ENCODE peak calls at places on chromosome 6, in six cellular contexts. One of them, this sample, is unnamed.

GRCh38 chr6:161168281-161168891 is 105.5 kb downstream of the AGPAT4 start:
- DNase-seq in Panc1: peak; percentile 89
- DNase-seq in effector memory CD4-positive, alpha-beta T cell: no peak
- DNase-seq in cerebellum: peak; percentile 79
- DNase-seq in T1000: peak; percentile 85
- DNase-seq in CD4-positive, alpha-beta T cell: no peak
- DNase-seq in this sample: peak; percentile 99

GRCh38 chr6:116133453-116133852 is 7.5 kb upstream of the COL10A1 start:
- DNase-seq in Panc1: no peak
- DNase-seq in effector memory CD4-positive, alpha-beta T cell: no peak
- DNase-seq in cerebellum: no peak
- DNase-seq in T1000: no peak
- DNase-seq in CD4-positive, alpha-beta T cell: no peak
- DNase-seq in this sample: no peak

GRCh38 chr6:23663652-23664051 is 462.4 kb upstream of the NRSN1 start:
- DNase-seq in Panc1: no peak
- DNase-seq in effector memory CD4-positive, alpha-beta T cell: no peak
- DNase-seq in cerebellum: no peak
- DNase-seq in T1000: no peak
- DNase-seq in CD4-positive, alpha-beta T cell: no peak
- DNase-seq in this sample: no peak

GRCh38 chr6:19380287-19380686 is 456.9 kb upstream of the ID4 start:
- DNase-seq in Panc1: no peak
- DNase-seq in effector memory CD4-positive, alpha-beta T cell: no peak
- DNase-seq in cerebellum: no peak
- DNase-seq in T1000: no peak
- DNase-seq in CD4-positive, alpha-beta T cell: no peak
- DNase-seq in this sample: no peak

GRCh38 chr6:112886415-112886814 is 539.3 kb downstream of the RFPL4B start:
- DNase-seq in Panc1: no peak
- DNase-seq in effector memory CD4-positive, alpha-beta T cell: no peak
- DNase-seq in cerebellum: no peak
- DNase-seq in T1000: no peak
- DNase-seq in CD4-positive, alpha-beta T cell: no peak
- DNase-seq in this sample: no peak

GRCh38 chr6:63649847-63650265 is 14.3 kb downstream of the PHF3 start:
- DNase-seq in Panc1: no peak
- DNase-seq in effector memory CD4-positive, alpha-beta T cell: no peak
- DNase-seq in cerebellum: no peak
- DNase-seq in T1000: no peak
- DNase-seq in CD4-positive, alpha-beta T cell: no peak
- DNase-seq in this sample: no peak

GRCh38 chr6:34093854-34094430 is 51.9 kb downstream of the GRM4 start:
- DNase-seq in Panc1: no peak
- DNase-seq in effector memory CD4-positive, alpha-beta T cell: no peak
- DNase-seq in cerebellum: no peak
- DNase-seq in T1000: no peak
- DNase-seq in CD4-positive, alpha-beta T cell: no peak
- DNase-seq in this sample: no peak

GRCh38 chr6:30102701-30103629 is 9.9 kb downstream of the TRIM31 start:
- DNase-seq in Panc1: peak; percentile 75
- DNase-seq in effector memory CD4-positive, alpha-beta T cell: peak; percentile 76
- DNase-seq in cerebellum: peak; percentile 73
- DNase-seq in T1000: peak; percentile 73
- DNase-seq in CD4-positive, alpha-beta T cell: peak; percentile 77
- DNase-seq in this sample: peak; percentile 41

GRCh38 chr6:146697921-146698320 is 99.1 kb downstream of the ADGB start:
- DNase-seq in Panc1: no peak
- DNase-seq in effector memory CD4-positive, alpha-beta T cell: no peak
- DNase-seq in cerebellum: no peak
- DNase-seq in T1000: no peak
- DNase-seq in CD4-positive, alpha-beta T cell: no peak
- DNase-seq in this sample: no peak

GRCh38 chr6:125142614-125143013 is 11.0 kb upstream of the TPD52L1 start:
- DNase-seq in Panc1: no peak
- DNase-seq in effector memory CD4-positive, alpha-beta T cell: no peak
- DNase-seq in cerebellum: no peak
- DNase-seq in T1000: no peak
- DNase-seq in CD4-positive, alpha-beta T cell: no peak
- DNase-seq in this sample: no peak

GRCh38 chr6:142377112-142377848 is 75.5 kb downstream of the ADGRG6 start:
- DNase-seq in Panc1: no peak
- DNase-seq in effector memory CD4-positive, alpha-beta T cell: no peak
- DNase-seq in cerebellum: no peak
- DNase-seq in T1000: no peak
- DNase-seq in CD4-positive, alpha-beta T cell: no peak
- DNase-seq in this sample: no peak

GRCh38 chr6:152221806-152222628 is 414.5 kb downstream of the ESR1 start:
- DNase-seq in Panc1: no peak
- DNase-seq in effector memory CD4-positive, alpha-beta T cell: no peak
- DNase-seq in cerebellum: no peak
- DNase-seq in T1000: no peak
- DNase-seq in CD4-positive, alpha-beta T cell: no peak
- DNase-seq in this sample: no peak

GRCh38 chr6:139710578-139710977 is 336.1 kb upstream of the CITED2 start:
- DNase-seq in Panc1: no peak
- DNase-seq in effector memory CD4-positive, alpha-beta T cell: no peak
- DNase-seq in cerebellum: no peak
- DNase-seq in T1000: no peak
- DNase-seq in CD4-positive, alpha-beta T cell: no peak
- DNase-seq in this sample: no peak

GRCh38 chr6:22152871-22153270 is 144.0 kb downstream of the PRL start:
- DNase-seq in Panc1: no peak
- DNase-seq in effector memory CD4-positive, alpha-beta T cell: no peak
- DNase-seq in cerebellum: no peak
- DNase-seq in T1000: no peak
- DNase-seq in CD4-positive, alpha-beta T cell: no peak
- DNase-seq in this sample: no peak

GRCh38 chr6:155791186-155791585 is 335.5 kb upstream of the NOX3 start:
- DNase-seq in Panc1: no peak
- DNase-seq in effector memory CD4-positive, alpha-beta T cell: no peak
- DNase-seq in cerebellum: no peak
- DNase-seq in T1000: no peak
- DNase-seq in CD4-positive, alpha-beta T cell: no peak
- DNase-seq in this sample: no peak

GRCh38 chr6:119116712-119117281 is 38.3 kb upstream of the FAM184A start:
- DNase-seq in Panc1: no peak
- DNase-seq in effector memory CD4-positive, alpha-beta T cell: no peak
- DNase-seq in cerebellum: no peak
- DNase-seq in T1000: no peak
- DNase-seq in CD4-positive, alpha-beta T cell: no peak
- DNase-seq in this sample: no peak

GRCh38 chr6:81683928-81684327 is 68.6 kb downstream of the TENT5A start:
- DNase-seq in Panc1: no peak
- DNase-seq in effector memory CD4-positive, alpha-beta T cell: no peak
- DNase-seq in cerebellum: no peak
- DNase-seq in T1000: no peak
- DNase-seq in CD4-positive, alpha-beta T cell: no peak
- DNase-seq in this sample: no peak